ENCODE peak calls at places on chromosome 13, in four cellular contexts. O is left lung, D is heart left ventricle, U is endothelial cell of umbilical vein. Y is an unnamed sample.
A peak's percentile ranks its signal among the peaks of the same experiment; 100 is the strongest.

GRCh38 chr13:112120031-112120373 is 53.1 kb downstream of the SOX1 start:
- DNase-seq in O (no peak), D (no peak), U (no peak), Y (no peak)

GRCh38 chr13:39600766-39601165 is 2.2 kb downstream of the LHFPL6 start:
- DNase-seq in O (no peak), D (peak; percentile 74), U (no peak), Y (no peak)

GRCh38 chr13:110312669-110313031 is 5.6 kb downstream of the COL4A2 start:
- DNase-seq in U (no peak), D (no peak), O (no peak), Y (no peak)

GRCh38 chr13:59112375-59112774 is 1051.4 kb downstream of the DIAPH3 start:
- DNase-seq in O (no peak), D (peak; percentile 13), U (peak; percentile 71), Y (no peak)

GRCh38 chr13:61413572-61413971 is 2.1 kb downstream of the PCDH20 start:
- DNase-seq in U (no peak), O (peak; percentile 57), D (no peak), Y (peak; percentile 30)

GRCh38 chr13:106277483-106278154 is 257.8 kb downstream of the EFNB2 start:
- DNase-seq in O (no peak), D (peak; percentile 47), U (no peak), Y (no peak)

GRCh38 chr13:44797685-44798084 is 191.6 kb downstream of the NUFIP1 start:
- DNase-seq in U (no peak), O (no peak), D (no peak), Y (no peak)

GRCh38 chr13:45623516-45624090 is 8.1 kb upstream of the ERICH6B start:
- DNase-seq in D (no peak), U (peak; percentile 31), O (no peak), Y (no peak)

GRCh38 chr13:37168922-37169321 is 63.5 kb upstream of the CSNK1A1L start:
- DNase-seq in U (no peak), D (no peak), O (no peak), Y (no peak)

GRCh38 chr13:25836709-25837316 is 215.0 kb downstream of the SHISA2 start:
- DNase-seq in D (no peak), U (no peak), O (no peak), Y (no peak)

GRCh38 chr13:67278230-67278629 is 48.1 kb upstream of the PCDH9 start:
- DNase-seq in O (no peak), U (no peak), D (no peak), Y (no peak)

GRCh38 chr13:42405665-42406390 is 133.9 kb downstream of the AKAP11 start:
- DNase-seq in D (no peak), O (no peak), U (no peak), Y (no peak)

GRCh38 chr13:24076124-24076523 is 84.4 kb upstream of the SPATA13 start:
- DNase-seq in O (no peak), U (no peak), D (no peak), Y (no peak)

GRCh38 chr13:79775830-79776229 is 294.9 kb downstream of the NDFIP2 start:
- DNase-seq in U (peak; percentile 87), D (peak; percentile 17), O (no peak), Y (no peak)

GRCh38 chr13:27918041-27918917 is 1.5 kb upstream of the PDX1 start:
- DNase-seq in U (no peak), O (no peak), D (no peak), Y (no peak)

GRCh38 chr13:112733112-112733511 is 43.3 kb downstream of the ATP11A start:
- DNase-seq in U (no peak), D (no peak), O (no peak), Y (no peak)

GRCh38 chr13:79528759-79529191 is 47.8 kb downstream of the NDFIP2 start:
- DNase-seq in D (no peak), O (no peak), U (no peak), Y (no peak)

GRCh38 chr13:109180905-109181425 is 551.6 kb downstream of the MYO16 start:
- DNase-seq in D (no peak), O (no peak), U (no peak), Y (no peak)

GRCh38 chr13:49635599-49636433 is 7.5 kb downstream of the ARL11 start:
- DNase-seq in D (peak; percentile 54), O (no peak), U (no peak), Y (no peak)

GRCh38 chr13:69524459-69525155 is 583.0 kb upstream of the ATXN8OS start:
- DNase-seq in O (no peak), U (no peak), D (no peak), Y (no peak)

GRCh38 chr13:83485101-83485500 is 397.2 kb downstream of the SLITRK1 start:
- DNase-seq in O (no peak), D (no peak), U (no peak), Y (no peak)

GRCh38 chr13:26485288-26485687 is 72.2 kb upstream of the WASF3 start:
- DNase-seq in D (no peak), U (no peak), O (no peak), Y (no peak)

DNA sequence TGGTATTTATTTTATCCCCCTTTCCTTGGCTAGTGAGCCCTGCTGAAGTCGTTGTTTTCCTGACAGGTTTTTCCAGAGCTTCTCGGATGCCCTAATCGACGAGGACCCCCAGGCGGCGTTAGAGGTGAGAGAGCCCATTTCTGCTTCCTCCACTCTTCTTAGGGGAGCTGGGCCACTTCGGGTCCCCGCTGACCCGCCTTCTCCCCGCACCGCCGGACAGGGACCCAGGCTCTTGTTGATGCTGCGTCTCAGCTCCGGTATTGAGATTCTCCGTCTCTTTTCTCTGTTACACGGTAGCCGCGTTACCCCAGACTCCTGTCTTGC is 306 bp downstream of the SUGT1 start:
- DNase-seq in D (no peak), O (peak; percentile 86), U (no peak), Y (no peak)
- TF ChIP-seq CTCF in D (no peak), O (no peak), U (no peak), Y (no peak)

GRCh38 chr13:76709851-76710250 is 176.4 kb downstream of the KCTD12 start:
- DNase-seq in U (no peak), O (no peak), D (no peak), Y (no peak)

GRCh38 chr13:76707360-76707759 is 178.8 kb downstream of the KCTD12 start:
- DNase-seq in D (no peak), O (no peak), U (peak; percentile 57), Y (no peak)

GRCh38 chr13:76703621-76704020 is 182.6 kb downstream of the KCTD12 start:
- DNase-seq in D (no peak), O (no peak), U (peak; percentile 51), Y (no peak)

GRCh38 chr13:76711515-76712182 is 174.6 kb downstream of the KCTD12 start:
- DNase-seq in U (peak; percentile 76), D (peak; percentile 34), O (no peak), Y (no peak)

GRCh38 chr13:76708138-76708537 is 178.1 kb downstream of the KCTD12 start:
- DNase-seq in O (no peak), U (no peak), D (no peak), Y (no peak)
- TF ChIP-seq CTCF in O (no peak), U (no peak), D (no peak), Y (no peak)

GRCh38 chr13:91805605-91806004 is 407.2 kb downstream of the GPC5 start:
- DNase-seq in O (no peak), U (peak; percentile 1), D (no peak), Y (no peak)
- TF ChIP-seq CTCF in O (no peak), U (peak; percentile 5), D (peak; percentile 21), Y (no peak)

DNA sequence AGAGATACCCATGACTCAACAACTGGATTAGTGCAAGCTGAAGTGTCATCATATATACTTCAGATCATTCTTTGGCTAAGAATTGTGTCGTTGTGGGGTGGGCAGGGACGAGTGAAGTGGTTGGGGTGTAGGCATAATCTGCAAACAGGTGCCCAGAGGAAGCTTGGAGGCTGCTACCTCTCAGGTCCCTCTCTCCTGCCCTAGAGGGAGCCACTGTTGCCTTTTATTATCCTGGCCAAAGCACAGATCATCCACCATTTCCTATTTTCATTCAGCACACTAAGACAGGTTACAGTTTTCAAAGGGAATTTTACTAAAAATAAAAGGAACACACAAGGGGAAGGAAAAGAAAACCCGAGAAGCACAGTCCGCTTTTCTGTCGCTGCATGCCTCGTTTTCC is 126.6 kb downstream of the HS6ST3 start:
- DNase-seq in U (no peak), D (no peak), O (no peak), Y (no peak)
- TF ChIP-seq CTCF in U (no peak), D (no peak), O (no peak), Y (no peak)

DNA sequence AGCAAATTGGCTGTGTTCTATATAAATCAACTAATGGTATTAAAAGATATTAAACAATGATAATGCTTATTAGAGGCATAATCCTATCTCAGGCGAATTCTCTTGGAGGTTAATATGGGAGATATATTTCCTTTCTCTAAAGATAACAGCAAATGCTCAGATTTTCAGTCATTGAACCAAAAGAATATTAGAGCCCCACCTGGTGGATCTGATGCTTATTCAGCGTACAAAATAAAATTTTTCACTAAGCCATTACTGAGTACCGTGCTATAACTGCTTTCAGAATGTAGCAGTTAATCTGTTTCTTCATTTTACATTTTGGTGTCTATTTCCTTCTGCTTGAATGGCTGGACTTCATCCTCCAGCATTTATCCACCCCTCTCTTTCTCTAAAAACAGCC is 143.3 kb upstream of the IPO5 start:
- DNase-seq in O (no peak), D (no peak), U (peak; percentile 34), Y (no peak)
- TF ChIP-seq CTCF in O (no peak), D (peak; percentile 50), U (peak; percentile 14), Y (peak; percentile 22)

GRCh38 chr13:47933688-47934011 is 67.4 kb downstream of the SUCLA2 start:
- DNase-seq in O (no peak), D (no peak), U (no peak), Y (no peak)
- TF ChIP-seq CTCF in O (no peak), D (no peak), U (no peak), Y (no peak)

GRCh38 chr13:33285420-33286124 is at the start of gene STARD13:
- DNase-seq in D (peak; percentile 96), U (peak; percentile 98), O (peak; percentile 86), Y (peak; percentile 93)
- TF ChIP-seq CTCF in D (peak; percentile 46), U (peak; percentile 49), O (peak; percentile 50), Y (peak; percentile 33)

GRCh38 chr13:60326273-60326672 is 70.7 kb upstream of the TDRD3 start:
- DNase-seq in U (no peak), O (no peak), D (no peak), Y (no peak)

GRCh38 chr13:60328073-60328472 is 68.9 kb upstream of the TDRD3 start:
- DNase-seq in O (no peak), U (no peak), D (no peak), Y (no peak)

GRCh38 chr13:60331249-60332012 is 65.6 kb upstream of the TDRD3 start:
- DNase-seq in D (no peak), O (no peak), U (no peak), Y (no peak)

GRCh38 chr13:60327551-60327950 is 69.5 kb upstream of the TDRD3 start:
- DNase-seq in O (no peak), U (peak; percentile 11), D (no peak), Y (no peak)

DNA sequence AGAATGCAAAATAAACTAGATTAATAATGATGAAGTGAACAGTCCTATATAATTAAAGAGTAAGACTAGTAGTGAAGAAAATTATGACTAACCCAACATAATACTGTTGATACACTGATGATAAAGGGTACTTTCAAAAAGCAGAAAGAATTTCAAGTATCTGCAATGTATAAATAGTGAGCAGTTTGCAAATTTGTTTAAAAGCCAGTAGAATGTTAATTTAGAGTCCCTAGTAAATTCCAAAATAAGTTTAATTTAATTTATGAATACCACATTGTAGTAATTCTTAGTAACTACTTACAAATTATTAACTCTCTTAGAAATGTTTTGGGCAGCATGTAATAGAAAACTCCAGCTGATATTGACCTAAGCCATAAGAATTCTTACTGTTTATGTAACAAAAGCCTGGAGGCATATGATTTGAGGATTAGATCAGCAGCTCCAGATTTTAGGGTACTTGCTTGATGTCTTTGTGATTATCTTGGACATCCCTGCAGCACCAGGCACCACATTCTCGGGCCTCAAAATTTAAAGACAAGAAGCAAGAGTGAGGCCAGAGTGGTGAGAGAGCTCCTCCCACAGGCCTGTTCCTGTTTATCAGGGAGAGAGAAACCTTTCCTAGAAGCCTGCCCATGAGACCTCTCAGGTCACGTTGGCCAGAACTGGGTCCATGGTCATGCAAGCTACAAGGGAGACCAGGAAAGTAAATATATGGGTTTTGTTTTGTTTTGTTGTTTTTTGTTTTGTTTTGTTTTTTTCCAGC is 67.6 kb upstream of the TDRD3 start:
- DNase-seq in O (no peak), D (no peak), U (peak; percentile 2), Y (no peak)
- TF ChIP-seq CTCF in O (no peak), D (peak; percentile 27), U (peak; percentile 21), Y (no peak)